ENCODE peak calls at places on chromosome 2, in five cellular contexts. U is osteoblast, W is mammary epithelial cell, Q is pancreas, A is ovary. D is an unnamed sample.

GRCh38 chr2:84885111-84885510 is 4.2 kb upstream of the TRABD2A start:
- DNase-seq in U (no peak), W (no peak), Q (no peak), A (peak; percentile 75), D (no peak)

GRCh38 chr2:233684640-233685039 is 2.9 kb downstream of the UGT1A7 start:
- DNase-seq in U (no peak), W (no peak), Q (no peak), A (no peak), D (no peak)

GRCh38 chr2:16633632-16634430 is 31.8 kb downstream of the CYRIA start:
- DNase-seq in U (no peak), W (peak; percentile 78), Q (no peak), A (no peak), D (peak; percentile 66)

GRCh38 chr2:241036397-241036963 is 38.1 kb downstream of the SNED1 start:
- DNase-seq in U (no peak), W (peak; percentile 13), Q (peak; percentile 59), A (no peak), D (peak; percentile 50)

GRCh38 chr2:151669585-151670081 is 64.6 kb downstream of the NEB start:
- DNase-seq in U (peak; percentile 64), W (peak; percentile 1), Q (no peak), A (no peak), D (peak; percentile 28)

GRCh38 chr2:36780231-36780808 is 83.8 kb downstream of the VIT start:
- DNase-seq in U (peak; percentile 91), W (peak; percentile 48), Q (no peak), A (no peak), D (peak; percentile 66)

GRCh38 chr2:20125616-20126015 is 74.2 kb upstream of the LAPTM4A start:
- DNase-seq in U (no peak), W (no peak), Q (no peak), A (no peak), D (no peak)

GRCh38 chr2:106685180-106685897 is 198.2 kb downstream of the CD8B2 start:
- DNase-seq in U (no peak), W (no peak), Q (no peak), A (no peak), D (no peak)

DNA sequence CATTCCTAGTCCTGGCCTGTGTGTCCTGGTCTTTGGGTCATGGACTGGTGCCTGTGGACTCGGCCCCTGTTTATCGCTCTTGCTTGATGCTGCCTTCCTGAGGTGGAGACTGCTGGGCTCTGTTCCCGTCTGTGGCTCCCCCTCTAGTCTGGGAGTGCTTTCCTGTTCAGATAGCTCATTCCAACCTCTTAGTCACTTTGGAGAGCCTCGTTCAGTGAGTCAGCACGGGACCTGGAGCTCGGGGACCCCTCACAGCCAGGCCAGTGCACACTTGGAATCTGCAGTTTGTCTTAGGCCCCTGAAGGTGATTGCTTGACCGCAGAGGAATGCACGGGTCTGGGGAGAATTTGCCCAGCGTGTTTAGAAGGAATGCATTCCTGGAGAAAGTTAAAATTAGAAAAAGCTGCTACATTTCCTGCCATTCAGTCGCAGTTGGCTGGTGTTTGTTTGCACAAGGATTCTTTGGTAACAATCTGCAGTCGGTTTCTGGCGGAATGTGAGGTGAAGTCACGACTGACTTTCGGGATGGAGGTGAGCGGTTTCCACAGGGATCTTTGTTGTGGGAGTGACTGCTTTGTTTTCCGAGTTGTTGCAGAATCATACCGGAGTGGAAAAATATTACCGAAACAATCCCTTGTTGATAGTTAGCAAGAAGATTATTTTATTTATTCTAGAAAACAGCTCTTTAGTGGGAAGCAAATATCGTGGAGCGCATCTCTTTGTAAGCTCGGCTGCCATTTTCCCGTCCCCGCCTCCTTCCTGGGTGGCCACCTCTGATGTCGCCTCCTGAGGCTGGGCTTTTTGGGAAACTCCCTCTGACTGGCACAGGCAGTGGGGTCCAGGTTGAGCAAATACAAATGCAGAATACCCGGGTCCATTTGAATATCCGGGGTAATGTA is 29.6 kb downstream of the SH3BP4 start:
- DNase-seq in U (peak; percentile 97), W (peak; percentile 95), Q (peak; percentile 63), A (peak; percentile 72), D (peak; percentile 95)
- TF ChIP-seq CTCF in U (peak; percentile 7), W (no peak), Q (no peak), A (no peak), D (no peak)

DNA sequence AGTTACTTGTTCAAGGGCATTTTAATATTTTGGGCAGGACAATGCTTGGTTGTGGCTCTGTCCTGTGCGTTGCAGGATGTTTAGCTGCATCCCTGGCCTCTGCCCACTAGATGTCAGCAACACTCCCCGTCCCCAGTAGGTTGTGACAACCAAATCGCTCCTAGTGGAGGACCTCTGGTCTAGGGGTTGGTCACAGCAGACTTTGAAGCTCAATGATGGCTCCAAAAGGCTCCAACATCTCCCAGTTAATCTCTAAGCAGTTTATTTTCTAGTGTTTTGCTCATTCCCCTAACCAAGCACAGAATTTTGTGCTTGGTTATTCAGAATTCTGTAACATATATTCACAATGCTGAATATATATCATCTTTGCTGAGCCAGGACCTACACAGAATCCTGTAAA is 67.0 kb downstream of the CHRNA1 start:
- DNase-seq in U (peak; percentile 94), W (peak; percentile 40), Q (peak; percentile 41), A (no peak), D (peak; percentile 69)
- TF ChIP-seq CTCF in U (peak; percentile 97), W (peak; percentile 73), Q (peak; percentile 72), A (peak; percentile 26), D (peak; percentile 52)

DNA sequence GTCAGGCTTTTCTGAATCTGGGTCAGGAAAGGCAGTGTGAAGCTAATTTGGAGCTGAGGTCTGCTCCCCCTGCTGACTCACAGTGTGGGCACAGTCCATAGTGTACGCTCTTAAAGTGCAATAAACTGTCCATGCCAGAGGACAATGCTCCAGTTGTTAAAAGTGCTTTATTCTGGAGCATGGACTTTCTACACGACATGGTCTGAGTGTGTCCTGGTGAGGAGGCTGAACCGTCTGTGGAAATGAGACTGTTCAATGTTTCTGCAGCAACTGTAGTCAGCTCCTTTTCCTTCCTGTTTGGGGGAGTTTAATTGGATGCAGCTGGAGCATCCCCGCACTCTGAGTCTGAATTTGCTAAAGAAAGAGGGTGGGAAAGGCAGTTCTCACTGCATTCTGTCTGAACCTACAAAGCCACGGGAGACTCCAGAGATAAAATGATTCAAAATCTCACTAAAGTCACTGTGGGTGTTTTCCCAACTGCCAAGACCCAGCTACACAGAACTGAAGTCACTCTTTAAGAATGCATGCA is 110.2 kb upstream of the TRIB2 start:
- DNase-seq in U (no peak), W (peak; percentile 54), Q (no peak), A (no peak), D (no peak)
- TF ChIP-seq CTCF in U (peak; percentile 23), W (peak; percentile 18), Q (no peak), A (no peak), D (no peak)

DNA sequence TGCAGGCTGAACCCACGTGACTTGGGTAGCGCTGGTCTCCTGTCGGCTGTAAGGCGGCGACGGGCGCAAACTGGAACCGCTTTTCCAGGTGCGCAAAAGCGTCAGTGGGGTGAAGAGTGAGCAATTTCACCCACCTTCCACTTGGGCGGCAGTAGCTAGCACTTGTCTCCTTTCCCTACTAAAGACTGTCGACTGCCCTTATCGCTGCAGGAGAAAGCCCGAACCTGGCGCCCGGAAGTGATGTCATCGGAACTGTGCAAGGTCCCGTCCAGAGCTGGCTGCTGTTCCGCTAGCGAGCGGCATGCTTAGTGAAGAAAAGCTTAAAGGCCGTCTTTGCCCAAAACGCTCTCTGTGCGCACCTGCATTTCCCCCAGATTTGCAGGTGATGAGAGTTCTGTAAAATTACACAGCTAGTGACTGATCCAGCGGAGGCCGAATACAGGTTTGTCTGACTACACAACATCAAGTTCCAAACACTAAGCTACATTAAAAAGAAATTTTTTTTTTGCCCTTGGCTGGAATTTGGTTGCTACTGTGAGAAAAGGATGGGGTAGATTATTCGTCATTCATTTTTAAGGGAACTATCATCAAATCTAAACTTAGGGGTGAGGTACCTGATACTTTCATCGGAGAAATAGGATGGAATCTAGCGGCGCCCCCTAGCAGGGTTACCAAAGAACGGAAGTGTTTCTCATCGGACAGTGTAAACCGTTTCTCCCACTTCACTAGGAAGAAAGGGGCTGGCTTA is at the start of gene OSGEPL1:
- DNase-seq in U (peak; percentile 90), W (peak; percentile 94), Q (peak; percentile 93), A (peak; percentile 93), D (peak; percentile 93)
- TF ChIP-seq CTCF in U (peak; percentile 62), W (peak; percentile 26), Q (peak; percentile 9), A (peak; percentile 53), D (peak; percentile 46)

DNA sequence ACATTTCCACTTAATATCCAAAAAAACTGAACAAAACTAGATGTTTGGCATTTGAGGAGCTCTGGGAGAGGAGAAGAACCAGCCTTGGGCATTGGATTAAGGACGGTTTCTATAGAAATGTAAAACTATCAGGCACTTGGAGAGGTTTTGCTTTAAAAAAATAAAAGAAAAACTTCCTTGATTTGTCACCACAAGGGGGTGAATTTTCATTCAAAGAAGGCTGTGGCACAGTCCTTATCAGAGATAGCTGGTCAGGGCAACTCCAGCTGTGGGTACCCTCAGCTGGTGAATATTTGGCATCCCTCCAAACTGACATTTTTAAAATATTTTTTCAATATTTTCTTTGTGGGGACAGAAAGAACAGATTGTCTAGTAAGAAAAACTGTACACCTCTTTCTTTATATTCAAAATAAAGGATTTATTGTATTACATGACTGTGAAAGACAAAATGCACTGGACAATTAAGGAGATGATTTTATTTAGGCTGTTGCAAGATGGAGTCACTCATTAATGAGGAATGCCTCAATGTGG is 46.1 kb upstream of the TBC1D8 start:
- DNase-seq in U (peak; percentile 48), W (no peak), Q (no peak), A (no peak), D (no peak)
- TF ChIP-seq CTCF in U (peak; percentile 27), W (no peak), Q (peak; percentile 11), A (no peak), D (no peak)

GRCh38 chr2:86193901-86194567 is 1.2 kb downstream of the IMMT start:
- DNase-seq in U (peak; percentile 21), W (no peak), Q (no peak), A (no peak), D (peak; percentile 11)
- TF ChIP-seq CTCF in U (no peak), W (no peak), Q (no peak), A (no peak), D (no peak)

GRCh38 chr2:114543106-114543806 is 100.8 kb downstream of the DPP10 start:
- DNase-seq in U (no peak), W (no peak), Q (no peak), A (peak; percentile 44), D (peak; percentile 18)
- TF ChIP-seq CTCF in U (peak; percentile 11), W (no peak), Q (peak; percentile 24), A (no peak), D (no peak)

GRCh38 chr2:231795525-231796327 is 9.5 kb downstream of the COPS7B start:
- DNase-seq in U (peak; percentile 85), W (peak; percentile 79), Q (peak; percentile 59), A (no peak), D (peak; percentile 89)
- TF ChIP-seq CTCF in U (peak; percentile 60), W (peak; percentile 56), Q (peak; percentile 41), A (no peak), D (peak; percentile 42)